ENCODE peak calls at places on chromosome 6, in nine cellular contexts. S is tibial artery; W is endothelial cell; H is brain microvascular endothelial cell; Z is B cell; Y is heart left ventricle; R is CD8-positive, alpha-beta T cell; F is AG04449; E is activated CD8-positive, alpha-beta T cell treated with anti-CD3 and anti-CD28 coated beads for 36 hours. C is an unnamed sample.

GRCh38 chr6:2038096-2038495 is 207.3 kb downstream of the GMDS start:
- DNase-seq in Z (no peak), R (no peak), F (no peak), S (no peak), W (no peak), E (peak), H (peak), Y (no peak), C (no peak)

GRCh38 chr6:22334778-22335177 is 37.9 kb upstream of the PRL start:
- DNase-seq in F (no peak), Y (no peak), Z (no peak), E (peak), W (no peak), S (no peak), H (no peak), R (no peak), C (no peak)

GRCh38 chr6:141610741-141611140 is 522.0 kb upstream of the GJE1 start:
- DNase-seq in H (peak), E (no peak), W (no peak), F (no peak), S (no peak), Z (no peak), Y (no peak), R (no peak), C (no peak)

GRCh38 chr6:87541041-87541440 is 48.7 kb downstream of the RARS2 start:
- DNase-seq in Z (no peak), E (no peak), W (no peak), F (no peak), Y (no peak), R (no peak), S (no peak), H (no peak), C (no peak)

GRCh38 chr6:29989211-29989610 is 46.9 kb downstream of the HLA-A start:
- DNase-seq in W (no peak), R (no peak), E (no peak), Y (no peak), F (no peak), Z (no peak), S (no peak), H (no peak), C (no peak)

GRCh38 chr6:122092366-122092765 is 307.1 kb upstream of the HSF2 start:
- DNase-seq in Z (no peak), E (no peak), Y (no peak), F (no peak), H (no peak), S (no peak), W (no peak), R (no peak), C (no peak)

GRCh38 chr6:11393713-11394627 is 143.6 kb upstream of the TMEM170B start:
- DNase-seq in Y (no peak), F (no peak), H (peak), R (no peak), E (no peak), S (no peak), Z (no peak), W (no peak), C (peak)

GRCh38 chr6:1635305-1636010 is 25.7 kb downstream of the FOXC1 start:
- DNase-seq in W (no peak), R (no peak), E (no peak), H (no peak), F (no peak), S (peak), Y (no peak), Z (no peak), C (no peak)

GRCh38 chr6:155954149-155954548 is 498.5 kb upstream of the NOX3 start:
- DNase-seq in E (no peak), H (no peak), Y (no peak), F (no peak), S (no peak), Z (no peak), R (no peak), W (no peak), C (no peak)

GRCh38 chr6:119586250-119586882 is 236.8 kb upstream of the MAN1A1 start:
- DNase-seq in F (no peak), E (no peak), H (no peak), Y (no peak), R (no peak), Z (no peak), W (no peak), S (no peak), C (no peak)

GRCh38 chr6:124714728-124715127 is 247.5 kb upstream of the RNF217 start:
- DNase-seq in R (no peak), W (no peak), H (no peak), S (no peak), Z (no peak), F (no peak), Y (no peak), E (no peak), C (no peak)

GRCh38 chr6:98641929-98642328 is 192.4 kb upstream of the POU3F2 start:
- DNase-seq in W (no peak), Z (no peak), S (no peak), Y (no peak), H (no peak), F (no peak), E (no peak), R (no peak), C (no peak)

GRCh38 chr6:51511081-51511480 is 576.3 kb downstream of the PKHD1 start:
- DNase-seq in R (no peak), E (no peak), F (no peak), W (no peak), Z (no peak), S (no peak), Y (no peak), H (no peak), C (no peak)

GRCh38 chr6:51509597-51509996 is 577.8 kb downstream of the PKHD1 start:
- DNase-seq in S (no peak), Y (no peak), Z (no peak), E (no peak), H (no peak), R (no peak), W (no peak), F (no peak), C (no peak)

GRCh38 chr6:51513891-51514290 is 573.5 kb downstream of the PKHD1 start:
- DNase-seq in R (no peak), F (no peak), Y (no peak), W (no peak), H (no peak), S (no peak), Z (no peak), E (no peak), C (no peak)

GRCh38 chr6:51514396-51515051 is 572.9 kb downstream of the PKHD1 start:
- DNase-seq in F (no peak), Y (no peak), E (no peak), R (no peak), S (no peak), H (no peak), Z (no peak), W (no peak), C (no peak)

DNA sequence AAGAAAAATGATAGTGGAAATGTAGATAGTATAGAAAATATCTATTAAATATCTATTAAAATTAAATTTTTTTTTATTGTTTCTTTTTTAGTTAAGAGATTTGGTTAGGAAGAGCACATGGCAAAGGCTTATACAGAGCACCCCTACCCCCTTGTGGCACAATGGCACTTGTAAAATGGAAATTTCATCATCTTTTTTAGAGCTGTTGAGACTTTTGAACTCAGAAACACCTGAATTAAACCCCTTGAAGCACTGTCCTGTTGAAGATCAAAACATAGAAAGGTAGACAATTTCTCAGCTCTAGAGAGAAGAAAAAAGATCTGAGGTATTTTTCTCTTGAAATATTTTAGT is 572.4 kb downstream of the PKHD1 start:
- DNase-seq in Y (no peak), H (no peak), E (no peak), S (no peak), Z (no peak), F (no peak), W (no peak), R (no peak), C (no peak)
- TF ChIP-seq CTCF in Y (no peak), H (peak), E (no peak), S (no peak), Z (no peak), F (no peak), W (no peak), R (no peak), C (no peak)

GRCh38 chr6:85118233-85118632 is 331.6 kb upstream of the NT5E start:
- DNase-seq in W (no peak), E (no peak), R (no peak), S (no peak), Z (no peak), H (no peak), F (no peak), Y (no peak), C (no peak)
- TF ChIP-seq CTCF in W (no peak), E (no peak), R (no peak), S (no peak), Z (no peak), H (peak), F (no peak), Y (no peak), C (no peak)

GRCh38 chr6:42106663-42107023 is 35.8 kb downstream of the C6orf132 start:
- DNase-seq in Y (no peak), Z (no peak), F (no peak), S (no peak), W (no peak), E (no peak), H (no peak), R (no peak), C (no peak)

GRCh38 chr6:42110683-42111082 is 31.7 kb downstream of the C6orf132 start:
- DNase-seq in Z (no peak), S (no peak), W (no peak), E (no peak), H (no peak), Y (no peak), F (no peak), R (no peak), C (no peak)

GRCh38 chr6:42104807-42105713 is 37.4 kb downstream of the C6orf132 start:
- DNase-seq in H (no peak), W (peak), E (no peak), Y (no peak), Z (peak), R (no peak), S (no peak), F (no peak), C (no peak)

GRCh38 chr6:42105714-42106662 is 36.4 kb downstream of the C6orf132 start:
- DNase-seq in E (no peak), Z (no peak), R (no peak), Y (no peak), F (no peak), H (no peak), W (no peak), S (no peak), C (no peak)

GRCh38 chr6:42108071-42108470 is 34.3 kb downstream of the C6orf132 start:
- DNase-seq in E (no peak), H (no peak), Y (no peak), S (no peak), R (no peak), W (no peak), Z (no peak), F (no peak), C (no peak)
- TF ChIP-seq CTCF in E (no peak), H (no peak), Y (no peak), S (no peak), R (no peak), W (no peak), Z (no peak), F (no peak), C (no peak)

DNA sequence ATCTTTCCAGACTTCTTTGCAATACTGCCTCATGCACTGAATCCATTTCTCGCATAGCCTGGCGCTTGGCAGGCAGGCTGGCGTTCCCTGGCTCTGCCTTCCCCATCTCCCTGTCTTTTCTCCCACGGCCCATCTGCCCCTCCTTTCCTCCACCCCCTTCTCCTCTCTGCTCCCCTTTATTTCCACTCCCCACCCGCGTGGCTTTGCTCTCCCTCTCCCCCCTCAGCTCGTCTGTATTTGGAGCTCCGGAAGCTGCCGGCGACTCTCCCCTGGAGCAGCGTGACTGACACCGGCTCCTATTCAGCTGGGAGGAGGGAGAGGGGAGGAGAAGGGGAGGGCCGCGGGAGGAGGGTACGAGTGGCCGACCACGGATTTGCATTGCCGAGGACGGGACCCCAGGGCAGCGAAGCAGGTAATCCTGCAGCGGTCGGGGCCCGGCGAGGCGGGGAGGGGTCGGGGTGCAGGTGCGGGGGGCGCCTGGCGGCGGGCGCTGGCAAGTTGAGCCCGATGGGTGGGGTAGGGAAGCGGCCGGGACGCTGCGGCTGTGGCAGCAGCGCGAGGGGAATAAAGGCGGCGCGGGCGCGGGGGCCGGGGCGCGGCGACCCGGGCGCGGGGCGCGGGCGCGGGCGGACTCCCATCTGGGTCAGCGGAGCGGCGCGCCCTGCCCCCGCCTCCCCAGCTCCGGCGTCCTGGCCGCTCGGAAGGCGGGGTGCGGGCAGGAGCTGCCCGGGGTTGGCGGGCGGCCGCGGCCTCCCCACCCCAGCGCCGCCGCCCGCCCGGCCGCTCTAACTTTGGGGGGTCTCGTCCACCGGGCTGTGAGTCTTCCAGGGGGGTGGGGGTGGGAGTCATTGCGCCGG is at the start of gene CAP2:
- DNase-seq in R (no peak), Z (no peak), Y (peak), E (peak), S (peak), W (peak), F (no peak), H (peak), C (peak)
- TF ChIP-seq CTCF in R (no peak), Z (no peak), Y (no peak), E (no peak), S (no peak), W (no peak), F (no peak), H (no peak), C (no peak)

DNA sequence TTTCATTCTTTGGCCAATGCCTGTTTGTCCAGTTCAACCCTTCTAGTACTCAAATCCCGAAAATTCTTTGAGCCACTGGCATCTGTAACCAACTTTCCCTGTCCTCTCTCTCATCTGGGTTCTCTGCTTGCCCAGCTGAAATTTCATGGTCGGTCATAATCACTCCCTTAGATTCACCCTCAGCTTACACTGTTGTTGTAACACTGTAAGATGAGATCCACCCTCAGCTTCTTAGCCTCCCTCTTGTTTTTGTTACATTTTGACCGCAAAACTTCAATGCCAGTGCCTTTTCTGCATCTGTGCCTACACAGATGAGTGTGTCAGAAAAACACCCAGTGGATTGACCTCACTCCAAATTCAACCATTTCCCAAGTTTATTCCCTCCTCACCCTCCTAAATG is 291.1 kb upstream of the AGPAT4 start:
- DNase-seq in R (no peak), W (no peak), Y (no peak), E (no peak), Z (no peak), H (no peak), S (no peak), F (no peak), C (no peak)
- TF ChIP-seq CTCF in R (no peak), W (no peak), Y (no peak), E (no peak), Z (no peak), H (no peak), S (no peak), F (no peak), C (no peak)